ENCODE peak calls at places on chromosome 11, in six cellular contexts. H, X, V, J, Z and T are unnamed samples.

GRCh38 chr11:3026803-3027202 is 30.4 kb downstream of the CARS1 start:
- DNase-seq in H (no peak), X (no peak), V (no peak), J (no peak), Z (no peak), T (no peak)

GRCh38 chr11:96341237-96342130 is 1.5 kb downstream of the MAML2 start:
- DNase-seq in H (peak; percentile 35), X (peak; percentile 52), V (peak; percentile 54), J (peak; percentile 52), Z (peak; percentile 17), T (peak; percentile 39)

GRCh38 chr11:7484645-7485044 is 661 bp upstream of the OLFML1 start:
- DNase-seq in H (peak; percentile 23), X (no peak), V (no peak), J (no peak), Z (no peak), T (no peak)

GRCh38 chr11:995752-996420 is 40.6 kb downstream of the MUC6 start:
- DNase-seq in H (no peak), X (no peak), V (peak; percentile 75), J (no peak), Z (no peak), T (peak; percentile 77)

GRCh38 chr11:33406241-33406640 is 149.1 kb downstream of the HIPK3 start:
- DNase-seq in H (no peak), X (no peak), V (peak; percentile 97), J (no peak), Z (no peak), T (no peak)

GRCh38 chr11:128599729-128600128 is 12.4 kb upstream of the ETS1 start:
- DNase-seq in H (no peak), X (peak; percentile 82), V (no peak), J (no peak), Z (no peak), T (no peak)

GRCh38 chr11:27329867-27330632 is 33.0 kb downstream of the CCDC34 start:
- DNase-seq in H (no peak), X (no peak), V (no peak), J (no peak), Z (no peak), T (no peak)

GRCh38 chr11:17645190-17645970 is 74.0 kb upstream of the MYOD1 start:
- DNase-seq in H (no peak), X (no peak), V (peak; percentile 38), J (no peak), Z (no peak), T (no peak)

GRCh38 chr11:76380161-76380976 is 563 bp downstream of the THAP12 start:
- DNase-seq in H (peak; percentile 53), X (peak; percentile 38), V (peak; percentile 44), J (peak; percentile 17), Z (peak; percentile 36), T (peak; percentile 32)

GRCh38 chr11:116853461-116854073 is 16.1 kb upstream of the APOA1 start:
- DNase-seq in H (no peak), X (peak; percentile 99), V (no peak), J (peak; percentile 31), Z (peak; percentile 93), T (peak; percentile 58)

GRCh38 chr11:58742140-58742539 is 10.4 kb upstream of the GLYAT start:
- DNase-seq in H (no peak), X (no peak), V (no peak), J (no peak), Z (no peak), T (no peak)

GRCh38 chr11:862028-862703 is 19.5 kb downstream of the TSPAN4 start:
- DNase-seq in H (peak; percentile 64), X (no peak), V (peak; percentile 86), J (no peak), Z (no peak), T (no peak)